ENCODE peak calls at places on chromosomes 1 and 21, in nine cellular contexts. R is Peyer's patch, Q is fibroblast of lung, U is left ventricle myocardium inferior, B is esophagus squamous epithelium, H is adrenal gland, C is GM23248, E is cardiac muscle cell, V is upper lobe of left lung. G is an unnamed sample.

GRCh38 chr1:92953491-92953890 is 7.8 kb downstream of the DIPK1A start:
- DNase-seq in B (no peak), R (no peak), E (no peak), Q (no peak), V (no peak), U (no peak), C (no peak), H (no peak), G (peak; percentile 90)

GRCh38 chr1:245091818-245092637 is 62.8 kb upstream of the KIF26B start:
- DNase-seq in Q (peak; percentile 91), U (no peak), C (peak; percentile 99), H (peak; percentile 84), V (peak; percentile 74), E (no peak), B (no peak), R (no peak), G (no peak)

GRCh38 chr1:92623187-92623778 is 136.6 kb upstream of the GFI1 start:
- DNase-seq in H (no peak), C (peak; percentile 44), E (no peak), R (no peak), B (no peak), U (no peak), Q (peak; percentile 37), V (no peak), G (peak; percentile 50)

GRCh38 chr1:81582467-81582986 is 218.2 kb upstream of the ADGRL2 start:
- DNase-seq in Q (peak; percentile 47), E (peak; percentile 72), B (no peak), C (peak; percentile 27), H (no peak), V (no peak), U (no peak), R (no peak), G (no peak)

GRCh38 chr1:239899747-239900146 is 191.9 kb upstream of the FMN2 start:
- DNase-seq in B (no peak), Q (no peak), U (no peak), V (no peak), R (no peak), E (no peak), H (no peak), C (no peak), G (no peak)

GRCh38 chr1:147567594-147568381 is 26.5 kb downstream of the BCL9 start:
- DNase-seq in B (no peak), C (no peak), Q (no peak), R (no peak), V (peak; percentile 20), E (peak; percentile 22), H (no peak), U (no peak), G (no peak)

GRCh38 chr1:27487927-27488522 is 1.9 kb downstream of the WASF2 start:
- DNase-seq in Q (peak; percentile 21), B (no peak), E (no peak), C (peak; percentile 36), R (no peak), H (no peak), U (no peak), V (no peak), G (peak; percentile 44)

GRCh38 chr1:224623743-224624333 is 7.7 kb downstream of the CNIH3 start:
- DNase-seq in R (no peak), V (peak; percentile 28), Q (peak; percentile 84), H (no peak), B (no peak), E (no peak), U (no peak), C (peak; percentile 88), G (peak; percentile 93)

GRCh38 chr1:101124405-101124804 is 98.8 kb upstream of the DPH5 start:
- DNase-seq in H (no peak), E (no peak), R (no peak), Q (no peak), U (no peak), B (no peak), C (no peak), V (no peak), G (peak; percentile 80)

GRCh38 chr1:244067893-244068292 is 16.8 kb downstream of the ZBTB18 start:
- DNase-seq in Q (no peak), R (peak; percentile 67), B (no peak), U (no peak), E (no peak), V (no peak), C (peak; percentile 19), H (peak; percentile 63), G (no peak)

DNA sequence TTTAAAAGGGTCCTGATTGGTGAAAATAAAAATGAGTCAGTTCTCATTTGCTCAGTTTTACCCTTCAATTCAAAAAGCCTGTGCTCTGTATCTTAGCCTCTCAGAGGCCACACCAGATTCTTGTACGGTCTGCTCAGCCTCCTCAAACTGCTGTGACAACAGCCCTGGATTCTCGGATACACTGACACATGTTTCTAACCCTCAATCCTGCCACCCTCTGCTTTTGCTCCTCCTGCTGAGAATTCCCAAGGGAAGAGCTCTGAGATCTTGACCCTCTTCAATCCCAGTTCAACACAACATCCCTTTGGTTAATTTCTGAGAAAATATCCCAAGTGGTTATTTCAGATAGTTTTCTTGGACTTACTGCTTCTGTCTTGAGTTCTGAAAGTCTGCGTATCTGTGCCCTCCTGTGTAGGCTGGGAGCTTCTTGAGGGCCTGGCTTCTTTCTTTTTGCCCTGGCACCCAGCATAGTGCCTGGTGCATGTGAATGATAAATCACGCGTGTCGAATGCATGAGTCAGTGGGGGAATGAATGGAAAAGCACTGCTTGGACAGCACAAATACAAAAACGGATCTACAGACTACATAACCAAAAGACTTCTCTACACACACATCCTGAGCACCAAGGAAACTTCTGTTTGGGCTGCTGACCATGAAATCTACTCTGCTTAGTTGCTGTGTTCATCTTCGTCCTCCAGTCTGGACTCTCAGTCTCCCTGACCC is 24.5 kb downstream of the IRF2BP2 start:
- DNase-seq in E (no peak), U (no peak), C (peak; percentile 92), Q (peak; percentile 41), H (peak; percentile 82), B (no peak), R (no peak), V (no peak), G (no peak)
- H3K27ac ChIP-seq in E (peak overlapping the region; percentile 93), U (peak overlapping the region; percentile 91), C (peak overlapping the region; percentile 90), Q (peak overlapping the region; percentile 30), H (peak overlapping the region; percentile 78), B (peak overlapping the region; percentile 77), R (peak overlapping the region; percentile 21), V (peak overlapping the region; percentile 6), G (no peak overlapping the region)

GRCh38 chr1:198408716-198409115 is 131.8 kb downstream of the ATP6V1G3 start:
- DNase-seq in R (no peak), B (no peak), E (no peak), H (no peak), U (no peak), C (no peak), Q (no peak), V (no peak), G (no peak)
- H3K27me3 ChIP-seq in R (no peaks in the 10 kb centered on the region), B (no peaks in the 10 kb centered on the region), E (no peaks in the 10 kb centered on the region), H (no peaks in the 10 kb centered on the region), U (no peaks in the 10 kb centered on the region), C (no peaks in the 10 kb centered on the region), Q (no peaks in the 10 kb centered on the region), V (no peaks in the 10 kb centered on the region), G (peaks cover 12% of the 10 kb centered on the region)

DNA sequence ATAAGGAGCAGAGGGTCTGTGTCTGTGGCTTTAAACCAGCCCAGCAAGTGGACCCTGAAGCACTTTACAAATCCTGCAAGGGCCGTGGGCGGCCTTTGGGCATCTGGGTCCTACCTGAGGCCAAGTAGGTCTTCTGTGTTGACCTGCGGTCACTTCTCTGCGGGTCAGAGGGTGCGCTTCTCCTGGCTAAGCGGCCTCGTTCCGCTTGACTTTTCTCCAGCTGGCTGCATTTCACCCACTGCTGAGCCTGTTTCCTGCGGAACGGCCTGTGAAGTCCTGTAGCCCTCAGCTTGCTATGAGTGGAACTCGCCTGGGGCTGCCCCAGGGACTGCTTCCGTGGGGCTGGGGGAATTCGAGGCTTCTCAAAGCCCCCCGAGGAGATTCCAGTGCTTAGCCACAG is 43.3 kb downstream of the SLC37A1 start:
- DNase-seq in E (no peak), B (no peak), R (no peak), U (no peak), V (peak; percentile 16), H (peak; percentile 16), Q (no peak), C (no peak), G (no peak)
- H3K36me3 ChIP-seq in E (no peaks in the 10 kb centered on the region), B (peaks cover 82% of the 10 kb centered on the region), R (peaks cover 83% of the 10 kb centered on the region), U (peaks cover 48% of the 10 kb centered on the region), V (peaks cover 49% of the 10 kb centered on the region), H (no peaks in the 10 kb centered on the region), Q (no peaks in the 10 kb centered on the region), C (no peaks in the 10 kb centered on the region), G (peaks cover 14% of the 10 kb centered on the region)

GRCh38 chr21:42102946-42103345 is 31.8 kb downstream of the UMODL1 start:
- DNase-seq in C (no peak), R (no peak), E (no peak), H (no peak), B (no peak), Q (no peak), U (no peak), V (no peak), G (no peak)

GRCh38 chr21:42102516-42102915 is 31.4 kb downstream of the UMODL1 start:
- DNase-seq in E (no peak), C (peak; percentile 16), V (no peak), R (no peak), Q (no peak), B (no peak), H (no peak), U (no peak), G (no peak)

GRCh38 chr21:42105476-42105875 is 34.4 kb downstream of the UMODL1 start:
- DNase-seq in Q (no peak), U (no peak), V (no peak), E (no peak), C (no peak), B (no peak), H (no peak), R (no peak), G (no peak)

GRCh38 chr21:42102063-42102462 is 30.9 kb downstream of the UMODL1 start:
- DNase-seq in H (no peak), R (no peak), Q (no peak), V (no peak), E (no peak), B (no peak), U (no peak), C (no peak), G (no peak)

DNA sequence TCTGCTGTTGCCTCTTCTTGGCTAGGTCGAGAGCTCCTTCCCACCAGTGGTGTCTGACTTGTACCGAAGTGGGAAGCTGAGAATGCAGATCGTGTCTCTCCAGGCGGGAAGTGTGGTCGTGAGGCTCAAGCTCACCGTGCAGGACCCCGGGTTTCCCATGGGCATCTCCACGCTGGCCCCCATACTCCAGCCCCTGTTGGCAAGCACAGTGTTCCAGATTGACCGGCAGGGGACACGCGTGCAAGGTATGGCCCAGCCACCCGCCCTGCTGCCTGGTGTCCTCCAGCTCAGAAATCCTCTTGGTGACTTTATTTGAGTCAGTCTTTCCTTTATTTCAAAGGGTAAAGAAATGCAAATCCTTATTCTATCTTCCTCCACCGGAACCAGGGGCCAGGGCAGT is 32.7 kb downstream of the UMODL1 start:
- DNase-seq in Q (no peak), H (no peak), C (no peak), U (no peak), R (no peak), E (no peak), B (no peak), V (no peak), G (no peak)
- H3K27ac ChIP-seq in Q (no peak overlapping the region), H (no peak overlapping the region), C (no peak overlapping the region), U (no peak overlapping the region), R (no peak overlapping the region), E (no peak overlapping the region), B (no peak overlapping the region), V (no peak overlapping the region), G (no peak overlapping the region)

GRCh38 chr1:226666164-226666506 is 72.9 kb downstream of the ITPKB start:
- DNase-seq in U (no peak), R (no peak), V (no peak), B (no peak), E (no peak), C (no peak), Q (no peak), H (no peak), G (no peak)
- H3K27me3 ChIP-seq in U (no peaks in the 10 kb centered on the region), R (no peaks in the 10 kb centered on the region), V (no peaks in the 10 kb centered on the region), B (no peaks in the 10 kb centered on the region), E (no peaks in the 10 kb centered on the region), C (no peaks in the 10 kb centered on the region), Q (no peaks in the 10 kb centered on the region), H (no peaks in the 10 kb centered on the region), G (no peaks in the 10 kb centered on the region)